ENCODE peak calls at places on chromosomes 12 and 14, in four cellular contexts. One of them, this sample, is unnamed.

GRCh38 chr12:108181095-108181454 is 52.0 kb downstream of the WSCD2 start:
- DNase-seq in GM12878: no peak
- DNase-seq in H1: no peak
- DNase-seq in SK-N-SH: no peak
- DNase-seq in this sample: no peak

GRCh38 chr14:103188691-103189480 is 65.6 kb downstream of the TNFAIP2 start:
- DNase-seq in SK-N-SH: peak; percentile 64
- DNase-seq in GM12878: no peak
- DNase-seq in H1: peak; percentile 82
- DNase-seq in this sample: no peak

GRCh38 chr14:74407801-74408154 is 18.2 kb downstream of the SYNDIG1L start:
- DNase-seq in GM12878: no peak
- DNase-seq in SK-N-SH: no peak
- DNase-seq in H1: no peak
- DNase-seq in this sample: no peak

GRCh38 chr12:103791350-103791920 is 49.6 kb downstream of the NT5DC3 start:
- DNase-seq in GM12878: no peak
- DNase-seq in H1: no peak
- DNase-seq in SK-N-SH: no peak
- DNase-seq in this sample: no peak

GRCh38 chr12:102551186-102551585 is 70.8 kb upstream of the IGF1 start:
- DNase-seq in SK-N-SH: no peak
- DNase-seq in H1: no peak
- DNase-seq in GM12878: no peak
- DNase-seq in this sample: no peak

GRCh38 chr14:50041980-50042379 is 74.4 kb downstream of the VCPKMT start:
- DNase-seq in H1: no peak
- DNase-seq in SK-N-SH: no peak
- DNase-seq in GM12878: no peak
- DNase-seq in this sample: no peak

GRCh38 chr14:28398501-28398900 is 368.1 kb upstream of the FOXG1 start:
- DNase-seq in H1: no peak
- DNase-seq in SK-N-SH: no peak
- DNase-seq in GM12878: no peak
- DNase-seq in this sample: no peak

GRCh38 chr12:118498171-118498570 is 121.8 kb downstream of the SUDS3 start:
- DNase-seq in GM12878: no peak
- DNase-seq in H1: no peak
- DNase-seq in SK-N-SH: no peak
- DNase-seq in this sample: no peak

GRCh38 chr12:32854097-32854496 is 42.5 kb downstream of the PKP2 start:
- DNase-seq in GM12878: no peak
- DNase-seq in SK-N-SH: no peak
- DNase-seq in H1: no peak
- DNase-seq in this sample: no peak

GRCh38 chr14:33647385-33647786 is 303.5 kb downstream of the EGLN3 start:
- DNase-seq in GM12878: no peak
- DNase-seq in SK-N-SH: no peak
- DNase-seq in H1: no peak
- DNase-seq in this sample: no peak

GRCh38 chr12:11836282-11836963 is 186.9 kb downstream of the ETV6 start:
- DNase-seq in GM12878: peak; percentile 99
- DNase-seq in H1: no peak
- DNase-seq in SK-N-SH: no peak
- DNase-seq in this sample: no peak

GRCh38 chr12:51171884-51172514 is 936 bp downstream of the TFCP2 start:
- DNase-seq in GM12878: peak; percentile 17
- DNase-seq in H1: no peak
- DNase-seq in SK-N-SH: no peak
- DNase-seq in this sample: peak; percentile 16

GRCh38 chr12:7915911-7916403 is 20.0 kb downstream of the SLC2A3 start:
- DNase-seq in H1: peak; percentile 55
- DNase-seq in SK-N-SH: peak; percentile 9
- DNase-seq in GM12878: no peak
- DNase-seq in this sample: no peak

GRCh38 chr14:70281938-70282337 is 77.5 kb downstream of the COX16 start:
- DNase-seq in SK-N-SH: no peak
- DNase-seq in H1: no peak
- DNase-seq in GM12878: no peak
- DNase-seq in this sample: no peak

GRCh38 chr12:8088574-8088973 is 6.5 kb downstream of the NECAP1 start:
- DNase-seq in GM12878: no peak
- DNase-seq in H1: no peak
- DNase-seq in SK-N-SH: no peak
- DNase-seq in this sample: no peak

GRCh38 chr12:49806877-49807276 is 21.3 kb downstream of the NCKAP5L start:
- DNase-seq in SK-N-SH: peak; percentile 4
- DNase-seq in GM12878: no peak
- DNase-seq in H1: no peak
- DNase-seq in this sample: no peak

DNA sequence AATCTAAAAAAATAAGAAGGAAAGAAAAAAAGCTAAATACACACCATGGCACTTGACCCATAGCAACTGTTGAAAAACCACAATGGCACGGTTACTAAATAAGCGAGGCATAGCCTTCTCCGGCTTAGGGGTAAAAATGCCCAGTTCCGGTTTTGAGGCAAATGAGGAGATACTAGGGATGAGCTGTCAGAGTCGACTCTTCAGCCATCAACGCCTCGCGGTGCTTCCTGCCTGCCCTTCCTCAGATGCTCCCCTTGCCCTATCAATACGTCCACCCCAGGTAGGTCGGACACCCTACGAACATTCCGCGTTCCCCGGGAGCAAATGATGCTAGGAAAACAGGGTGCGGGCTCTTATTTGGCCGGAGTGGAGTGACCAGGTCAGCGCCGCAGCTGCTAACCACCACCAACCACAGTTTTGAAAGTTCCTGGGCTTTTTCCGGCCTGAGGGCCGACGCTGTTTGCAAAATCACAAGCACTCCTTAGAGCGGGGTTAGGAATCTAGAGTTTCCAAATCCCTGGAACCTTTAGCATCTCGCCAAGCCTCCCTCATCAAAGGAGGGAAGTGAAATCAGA is 1.2 kb downstream of the SRSF9 start:
- DNase-seq in GM12878: no peak
- DNase-seq in SK-N-SH: peak; percentile 65
- DNase-seq in H1: peak; percentile 59
- DNase-seq in this sample: peak; percentile 44
- TF ChIP-seq JUND in GM12878: no peak
- TF ChIP-seq JUND in SK-N-SH: no peak
- TF ChIP-seq JUND in H1: no peak
- TF ChIP-seq JUND in this sample: no peak

GRCh38 chr14:68970096-68970612 is 8.9 kb downstream of the ACTN1 start:
- DNase-seq in GM12878: no peak
- DNase-seq in SK-N-SH: no peak
- DNase-seq in H1: no peak
- DNase-seq in this sample: no peak
- TF ChIP-seq USF2 in GM12878: no peak
- TF ChIP-seq USF2 in SK-N-SH: no peak
- TF ChIP-seq USF2 in H1: no peak
- TF ChIP-seq USF2 in this sample: no peak

DNA sequence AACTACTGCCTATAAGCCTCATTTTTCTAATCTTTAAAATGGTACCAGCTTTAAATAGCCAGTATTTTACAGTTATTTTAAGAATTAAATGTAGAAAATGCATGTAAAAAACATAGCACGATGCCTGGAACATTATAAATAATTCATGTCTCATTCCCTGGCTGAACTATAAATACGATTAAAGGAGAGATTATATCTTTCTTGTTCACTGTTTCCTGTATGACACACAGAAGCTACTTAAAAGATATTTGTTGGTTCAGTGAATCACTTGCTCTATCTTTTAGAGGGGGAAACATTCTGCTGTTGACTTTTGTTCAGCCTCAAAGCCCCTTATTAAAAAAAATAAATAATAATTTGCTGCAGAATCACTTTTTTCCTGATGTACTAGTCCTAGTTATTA is 406.9 kb downstream of the LRFN5 start:
- DNase-seq in H1: no peak
- DNase-seq in SK-N-SH: no peak
- DNase-seq in GM12878: no peak
- DNase-seq in this sample: no peak
- TF ChIP-seq TCF12 in H1: no peak
- TF ChIP-seq TCF12 in SK-N-SH: no peak
- TF ChIP-seq TCF12 in GM12878: no peak
- TF ChIP-seq TCF12 in this sample: no peak

DNA sequence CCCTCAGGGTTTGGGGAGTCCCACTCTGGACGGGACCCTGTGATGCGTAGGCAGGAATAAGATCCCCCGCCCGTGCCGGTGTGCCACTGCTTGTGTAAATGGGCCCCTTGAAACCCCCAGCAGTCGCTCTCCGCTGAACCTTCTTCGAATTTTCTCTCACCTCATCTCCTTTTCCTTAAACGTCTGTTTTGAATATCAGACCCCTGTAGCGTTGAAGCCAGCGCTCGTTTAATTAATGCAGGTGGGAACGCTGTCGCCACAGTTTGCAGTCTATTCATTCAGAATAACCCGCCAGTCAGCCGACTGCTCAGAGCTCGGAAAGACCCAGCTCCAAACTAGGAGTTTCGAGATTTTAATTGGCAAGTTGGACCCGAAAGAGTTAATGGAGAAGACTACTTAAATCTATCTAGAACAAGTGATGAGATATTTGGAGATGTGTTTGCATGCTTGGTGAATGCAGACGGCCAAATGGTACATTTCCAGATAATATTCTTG is 696 bp upstream of the PPP2R5E start:
- DNase-seq in H1: no peak
- DNase-seq in GM12878: no peak
- DNase-seq in SK-N-SH: no peak
- DNase-seq in this sample: no peak
- TF ChIP-seq JUND in H1: no peak
- TF ChIP-seq JUND in GM12878: no peak
- TF ChIP-seq JUND in SK-N-SH: no peak
- TF ChIP-seq JUND in this sample: no peak

DNA sequence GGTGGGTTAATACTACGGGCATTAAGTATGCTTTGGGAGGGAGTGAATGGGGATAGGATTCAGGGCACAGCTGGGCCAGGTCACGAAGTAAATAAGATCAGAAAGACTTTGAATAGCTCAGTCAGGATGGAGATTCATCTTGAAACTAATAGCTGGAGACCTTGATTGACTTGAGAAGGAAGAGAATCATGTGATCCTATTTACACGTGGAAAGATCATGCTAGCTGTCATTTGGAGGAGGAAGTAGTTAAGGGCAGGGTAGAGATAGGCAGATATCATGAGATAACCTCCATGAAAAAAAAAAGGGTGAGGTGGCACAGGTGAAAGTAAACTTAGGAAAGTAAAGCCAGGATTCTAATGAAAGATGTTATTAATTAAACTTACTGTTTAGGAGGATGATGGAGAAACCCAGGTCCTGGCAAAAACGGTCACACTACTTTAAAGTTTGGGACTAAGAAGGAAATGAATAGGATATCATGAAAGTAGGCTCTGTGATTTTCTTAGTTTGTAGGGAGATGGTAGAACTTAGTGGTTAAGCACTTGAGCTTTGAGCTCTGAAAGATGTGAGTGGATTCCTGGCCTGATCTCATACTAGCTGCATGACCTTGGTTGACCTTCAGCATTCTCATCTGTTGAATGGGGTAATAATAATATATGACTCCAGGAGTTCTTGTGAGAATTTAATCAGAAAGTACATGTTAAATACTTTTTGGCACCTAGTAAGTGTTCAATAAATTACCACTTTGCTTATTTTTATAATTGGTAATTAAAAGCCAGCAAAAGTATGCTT is 439.0 kb downstream of the NRXN3 start:
- DNase-seq in GM12878: no peak
- DNase-seq in SK-N-SH: no peak
- DNase-seq in H1: no peak
- DNase-seq in this sample: no peak
- TF ChIP-seq USF2 in GM12878: no peak
- TF ChIP-seq USF2 in SK-N-SH: no peak
- TF ChIP-seq USF2 in H1: no peak
- TF ChIP-seq USF2 in this sample: no peak

This sample was measured in HepG2.